ENCODE peak calls at places on chromosomes 13 and 19, in eight cellular contexts. One of them, this sample, is unnamed.

GRCh38 chr19:4267101-4267900 is 11.8 kb upstream of the SHD start:
- DNase-seq in heart right ventricle: peak; percentile 53
- DNase-seq in ascending aorta: no peak
- DNase-seq in foreskin fibroblast: peak; percentile 55
- DNase-seq in pancreas: peak; percentile 74
- DNase-seq in fibroblast of mammary gland: peak; percentile 60
- DNase-seq in kidney epithelial cell: no peak
- DNase-seq in left lung: peak; percentile 86
- DNase-seq in this sample: peak; percentile 21

GRCh38 chr13:50672025-50672424 is 171.5 kb downstream of the DLEU7 start:
- DNase-seq in heart right ventricle: no peak
- DNase-seq in ascending aorta: no peak
- DNase-seq in foreskin fibroblast: peak; percentile 68
- DNase-seq in pancreas: peak; percentile 46
- DNase-seq in fibroblast of mammary gland: no peak
- DNase-seq in kidney epithelial cell: no peak
- DNase-seq in left lung: no peak
- DNase-seq in this sample: peak; percentile 58

GRCh38 chr13:111280666-111281577 is 39.5 kb upstream of the TEX29 start:
- DNase-seq in heart right ventricle: no peak
- DNase-seq in ascending aorta: no peak
- DNase-seq in foreskin fibroblast: peak; percentile 58
- DNase-seq in pancreas: no peak
- DNase-seq in fibroblast of mammary gland: peak; percentile 70
- DNase-seq in kidney epithelial cell: no peak
- DNase-seq in left lung: no peak
- DNase-seq in this sample: peak; percentile 53

GRCh38 chr13:40275636-40276035 is 390.8 kb downstream of the FOXO1 start:
- DNase-seq in heart right ventricle: no peak
- DNase-seq in ascending aorta: no peak
- DNase-seq in foreskin fibroblast: peak; percentile 49
- DNase-seq in pancreas: no peak
- DNase-seq in fibroblast of mammary gland: peak; percentile 57
- DNase-seq in kidney epithelial cell: no peak
- DNase-seq in left lung: no peak
- DNase-seq in this sample: peak; percentile 18

GRCh38 chr13:40611635-40612422 is 54.6 kb downstream of the FOXO1 start:
- DNase-seq in heart right ventricle: no peak
- DNase-seq in ascending aorta: no peak
- DNase-seq in foreskin fibroblast: no peak
- DNase-seq in pancreas: no peak
- DNase-seq in fibroblast of mammary gland: no peak
- DNase-seq in kidney epithelial cell: no peak
- DNase-seq in left lung: no peak
- DNase-seq in this sample: no peak

GRCh38 chr19:50500753-50501151 is 10.2 kb downstream of the JOSD2 start:
- DNase-seq in heart right ventricle: peak; percentile 81
- DNase-seq in ascending aorta: no peak
- DNase-seq in foreskin fibroblast: no peak
- DNase-seq in pancreas: no peak
- DNase-seq in fibroblast of mammary gland: no peak
- DNase-seq in kidney epithelial cell: no peak
- DNase-seq in left lung: peak; percentile 69
- DNase-seq in this sample: no peak

GRCh38 chr19:12792853-12793289 is 1.6 kb downstream of the JUNB start:
- DNase-seq in heart right ventricle: no peak
- DNase-seq in ascending aorta: no peak
- DNase-seq in foreskin fibroblast: no peak
- DNase-seq in pancreas: no peak
- DNase-seq in fibroblast of mammary gland: no peak
- DNase-seq in kidney epithelial cell: no peak
- DNase-seq in left lung: no peak
- DNase-seq in this sample: no peak

GRCh38 chr19:6718741-6719539 is 1.5 kb downstream of the C3 start:
- DNase-seq in heart right ventricle: no peak
- DNase-seq in ascending aorta: no peak
- DNase-seq in foreskin fibroblast: no peak
- DNase-seq in pancreas: no peak
- DNase-seq in fibroblast of mammary gland: peak; percentile 37
- DNase-seq in kidney epithelial cell: no peak
- DNase-seq in left lung: peak; percentile 81
- DNase-seq in this sample: peak; percentile 5

GRCh38 chr13:60509601-60510386 is 112.8 kb downstream of the TDRD3 start:
- DNase-seq in heart right ventricle: no peak
- DNase-seq in ascending aorta: no peak
- DNase-seq in foreskin fibroblast: peak; percentile 4
- DNase-seq in pancreas: no peak
- DNase-seq in fibroblast of mammary gland: no peak
- DNase-seq in kidney epithelial cell: peak; percentile 32
- DNase-seq in left lung: no peak
- DNase-seq in this sample: peak; percentile 14

GRCh38 chr13:78060966-78061365 is 142.3 kb upstream of the EDNRB start:
- DNase-seq in heart right ventricle: no peak
- DNase-seq in ascending aorta: no peak
- DNase-seq in foreskin fibroblast: no peak
- DNase-seq in pancreas: no peak
- DNase-seq in fibroblast of mammary gland: no peak
- DNase-seq in kidney epithelial cell: no peak
- DNase-seq in left lung: peak; percentile 31
- DNase-seq in this sample: no peak

GRCh38 chr19:49243129-49243528 is 81.9 kb downstream of the SLC6A16 start:
- DNase-seq in heart right ventricle: no peak
- DNase-seq in ascending aorta: no peak
- DNase-seq in foreskin fibroblast: no peak
- DNase-seq in pancreas: no peak
- DNase-seq in fibroblast of mammary gland: no peak
- DNase-seq in kidney epithelial cell: no peak
- DNase-seq in left lung: no peak
- DNase-seq in this sample: no peak

GRCh38 chr19:53333071-53333465 is 481 bp upstream of the ZNF845 start:
- DNase-seq in heart right ventricle: peak; percentile 48
- DNase-seq in ascending aorta: no peak
- DNase-seq in foreskin fibroblast: no peak
- DNase-seq in pancreas: peak; percentile 41
- DNase-seq in fibroblast of mammary gland: no peak
- DNase-seq in kidney epithelial cell: no peak
- DNase-seq in left lung: peak; percentile 85
- DNase-seq in this sample: peak; percentile 44

GRCh38 chr13:83355042-83355441 is 527.2 kb downstream of the SLITRK1 start:
- DNase-seq in heart right ventricle: no peak
- DNase-seq in ascending aorta: no peak
- DNase-seq in foreskin fibroblast: no peak
- DNase-seq in pancreas: no peak
- DNase-seq in fibroblast of mammary gland: no peak
- DNase-seq in kidney epithelial cell: no peak
- DNase-seq in left lung: no peak
- DNase-seq in this sample: no peak

GRCh38 chr19:48639483-48640375 is 2.5 kb upstream of the DBP start:
- DNase-seq in heart right ventricle: no peak
- DNase-seq in ascending aorta: no peak
- DNase-seq in foreskin fibroblast: no peak
- DNase-seq in pancreas: no peak
- DNase-seq in fibroblast of mammary gland: no peak
- DNase-seq in kidney epithelial cell: no peak
- DNase-seq in left lung: no peak
- DNase-seq in this sample: no peak

GRCh38 chr19:52336976-52337375 is 933 bp downstream of the ZNF610 start:
- DNase-seq in heart right ventricle: no peak
- DNase-seq in ascending aorta: no peak
- DNase-seq in foreskin fibroblast: peak; percentile 27
- DNase-seq in pancreas: no peak
- DNase-seq in fibroblast of mammary gland: peak; percentile 9
- DNase-seq in kidney epithelial cell: no peak
- DNase-seq in left lung: no peak
- DNase-seq in this sample: no peak

GRCh38 chr13:111034811-111035210 is 80.3 kb upstream of the ARHGEF7 start:
- DNase-seq in heart right ventricle: no peak
- DNase-seq in ascending aorta: no peak
- DNase-seq in foreskin fibroblast: peak; percentile 79
- DNase-seq in pancreas: no peak
- DNase-seq in fibroblast of mammary gland: peak; percentile 62
- DNase-seq in kidney epithelial cell: no peak
- DNase-seq in left lung: no peak
- DNase-seq in this sample: peak; percentile 53

GRCh38 chr13:65555973-65556372 is 1674.2 kb downstream of the PCDH9 start:
- DNase-seq in heart right ventricle: no peak
- DNase-seq in ascending aorta: no peak
- DNase-seq in foreskin fibroblast: no peak
- DNase-seq in pancreas: no peak
- DNase-seq in fibroblast of mammary gland: no peak
- DNase-seq in kidney epithelial cell: no peak
- DNase-seq in left lung: no peak
- DNase-seq in this sample: no peak

DNA sequence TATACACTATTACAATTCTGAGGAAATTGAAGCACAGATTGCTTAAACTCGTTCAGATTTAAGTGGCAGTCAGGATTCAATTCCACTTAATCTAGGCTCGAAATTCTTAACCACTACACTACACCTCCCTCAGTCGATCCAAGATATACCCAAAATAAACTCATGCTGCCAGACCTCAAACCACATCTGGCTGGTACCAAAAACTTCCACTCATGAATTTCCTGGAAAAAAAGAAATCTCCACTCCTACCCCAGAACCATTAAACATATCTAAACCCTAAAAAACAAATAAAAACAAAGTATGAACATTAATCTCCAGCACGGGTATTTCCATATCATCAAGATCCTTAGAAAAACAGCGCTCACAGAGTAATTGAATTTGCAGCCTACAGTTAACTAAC is 1.1 kb downstream of the ZFP30 start:
- DNase-seq in heart right ventricle: no peak
- DNase-seq in ascending aorta: no peak
- DNase-seq in foreskin fibroblast: peak; percentile 6
- DNase-seq in pancreas: no peak
- DNase-seq in fibroblast of mammary gland: peak; percentile 5
- DNase-seq in kidney epithelial cell: no peak
- DNase-seq in left lung: no peak
- DNase-seq in this sample: peak; percentile 9
- H3K4me3 ChIP-seq in heart right ventricle: peak overlapping the region; percentile 66
- H3K4me3 ChIP-seq in ascending aorta: peak overlapping the region; percentile 72
- H3K4me3 ChIP-seq in foreskin fibroblast: peak overlapping the region; percentile 56
- H3K4me3 ChIP-seq in pancreas: peak overlapping the region; percentile 39
- H3K4me3 ChIP-seq in fibroblast of mammary gland: peak overlapping the region; percentile 79
- H3K4me3 ChIP-seq in kidney epithelial cell: peak overlapping the region; percentile 69
- H3K4me3 ChIP-seq in left lung: peak overlapping the region; percentile 79
- H3K4me3 ChIP-seq in this sample: peak overlapping the region; percentile 79

DNA sequence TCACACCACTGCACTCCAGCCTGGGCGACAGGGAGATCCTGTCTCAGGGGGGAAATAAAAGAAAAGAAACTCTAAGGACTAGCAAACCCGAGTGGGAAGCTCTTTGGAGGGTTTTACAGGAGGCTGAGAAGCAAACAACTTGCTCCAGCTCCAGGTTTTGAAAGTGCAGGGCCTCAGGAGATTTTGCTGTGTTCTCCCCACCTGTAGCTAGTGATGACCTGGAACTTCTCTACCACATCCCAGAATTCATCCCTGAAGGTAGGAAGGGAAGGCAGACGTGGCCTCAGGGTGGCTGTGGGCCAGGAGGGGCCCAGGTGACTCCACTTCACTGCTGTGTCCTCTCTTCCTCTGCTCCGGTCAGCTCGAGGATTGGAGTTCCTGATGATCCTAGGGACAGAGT is 16.3 kb upstream of the PSMD8 start:
- DNase-seq in heart right ventricle: no peak
- DNase-seq in ascending aorta: no peak
- DNase-seq in foreskin fibroblast: no peak
- DNase-seq in pancreas: no peak
- DNase-seq in fibroblast of mammary gland: no peak
- DNase-seq in kidney epithelial cell: no peak
- DNase-seq in left lung: no peak
- DNase-seq in this sample: no peak
- TF ChIP-seq CTCF in heart right ventricle: no peak
- TF ChIP-seq CTCF in ascending aorta: no peak
- TF ChIP-seq CTCF in foreskin fibroblast: no peak
- TF ChIP-seq CTCF in pancreas: no peak
- TF ChIP-seq CTCF in fibroblast of mammary gland: no peak
- TF ChIP-seq CTCF in kidney epithelial cell: no peak
- TF ChIP-seq CTCF in left lung: no peak
- TF ChIP-seq CTCF in this sample: no peak

DNA sequence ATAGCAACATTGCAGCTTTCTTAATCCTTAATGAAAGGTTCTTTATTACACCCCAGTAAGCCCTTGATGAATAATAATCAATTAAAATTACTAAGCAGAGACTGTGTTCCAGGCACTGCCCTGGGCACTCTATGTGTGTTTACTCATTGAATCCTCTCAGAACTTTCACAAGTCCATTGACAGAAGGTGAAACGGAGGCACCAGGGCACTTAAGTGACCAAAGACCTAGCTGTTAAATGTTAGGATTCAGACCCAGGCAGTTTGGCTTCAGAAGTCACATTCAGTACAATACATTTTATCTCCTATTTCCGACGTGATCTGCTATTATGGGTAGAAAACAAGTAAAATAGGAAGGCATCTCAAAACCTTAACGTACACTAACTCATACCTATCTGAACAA is 2.7 kb downstream of the GPR183 start:
- DNase-seq in heart right ventricle: no peak
- DNase-seq in ascending aorta: no peak
- DNase-seq in foreskin fibroblast: no peak
- DNase-seq in pancreas: no peak
- DNase-seq in fibroblast of mammary gland: no peak
- DNase-seq in kidney epithelial cell: no peak
- DNase-seq in left lung: no peak
- DNase-seq in this sample: no peak
- H3K4me3 ChIP-seq in heart right ventricle: no peak overlapping the region
- H3K4me3 ChIP-seq in ascending aorta: no peak overlapping the region
- H3K4me3 ChIP-seq in foreskin fibroblast: no peak overlapping the region
- H3K4me3 ChIP-seq in pancreas: no peak overlapping the region
- H3K4me3 ChIP-seq in fibroblast of mammary gland: no peak overlapping the region
- H3K4me3 ChIP-seq in kidney epithelial cell: no peak overlapping the region
- H3K4me3 ChIP-seq in left lung: peak overlapping the region; percentile 31
- H3K4me3 ChIP-seq in this sample: no peak overlapping the region

DNA sequence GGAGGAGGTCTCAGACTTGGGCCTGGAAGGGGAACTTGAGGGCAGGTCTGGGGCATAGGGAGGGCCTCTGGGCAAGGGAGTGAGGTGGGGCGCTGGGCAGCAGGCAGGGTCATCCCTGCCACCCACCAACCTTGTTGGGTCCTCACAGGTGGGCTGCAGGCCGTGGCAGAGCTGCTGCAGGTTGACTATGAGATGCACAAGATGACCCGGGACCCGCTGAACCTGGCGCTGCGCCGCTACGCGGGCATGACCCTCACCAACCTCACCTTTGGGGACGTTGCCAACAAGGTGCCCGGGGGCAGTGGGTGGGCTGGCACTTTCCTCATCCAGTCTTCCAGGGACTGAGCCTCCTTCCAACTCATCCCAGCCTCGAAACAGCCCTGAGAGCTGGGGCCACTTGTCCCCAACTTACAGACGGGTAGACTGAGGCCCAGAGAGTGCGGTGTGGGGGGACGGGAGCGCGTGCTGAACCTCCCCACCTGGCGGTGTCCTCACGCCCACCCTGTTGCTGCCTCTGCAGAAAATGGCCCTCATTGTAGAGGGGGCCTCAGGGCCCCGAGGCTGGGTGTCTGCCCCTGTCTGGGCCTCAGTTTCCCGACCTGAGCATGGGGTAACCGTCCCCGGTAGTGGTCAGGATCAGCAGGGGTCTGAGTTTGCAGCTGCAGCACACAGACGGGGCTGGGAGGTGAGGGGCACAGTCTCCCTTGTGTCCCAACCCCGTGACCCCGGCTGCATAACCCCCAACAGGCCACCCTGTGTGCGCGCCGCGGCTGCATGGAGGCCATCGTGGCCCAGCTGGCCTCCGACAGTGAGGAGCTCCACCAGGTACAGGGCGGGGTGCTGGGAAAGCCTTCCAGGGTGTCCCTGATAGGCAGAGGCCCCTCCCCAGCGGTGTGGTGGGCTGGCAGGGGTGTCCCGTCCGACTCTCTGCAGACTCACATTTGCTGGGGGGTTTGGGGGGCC is 10.4 kb downstream of the APC2 start:
- DNase-seq in heart right ventricle: no peak
- DNase-seq in ascending aorta: no peak
- DNase-seq in foreskin fibroblast: no peak
- DNase-seq in pancreas: no peak
- DNase-seq in fibroblast of mammary gland: no peak
- DNase-seq in kidney epithelial cell: no peak
- DNase-seq in left lung: no peak
- DNase-seq in this sample: no peak
- TF ChIP-seq CTCF in heart right ventricle: no peak
- TF ChIP-seq CTCF in ascending aorta: no peak
- TF ChIP-seq CTCF in foreskin fibroblast: no peak
- TF ChIP-seq CTCF in pancreas: no peak
- TF ChIP-seq CTCF in fibroblast of mammary gland: no peak
- TF ChIP-seq CTCF in kidney epithelial cell: no peak
- TF ChIP-seq CTCF in left lung: no peak
- TF ChIP-seq CTCF in this sample: no peak